ENCODE peak calls at places on chromosomes 5 and 9, in eight cellular contexts. B is fibroblast of mammary gland; S is CD8-positive, alpha-beta memory T cell; Z is mesendoderm; W is cardiac muscle cell; J is AG10803; P is left lung; T is tibial nerve. H is an unnamed sample.

GRCh38 chr9:129380961-129381401 is 202.9 kb upstream of the IER5L start:
- DNase-seq in J (no peak), B (no peak), T (no peak), Z (peak), W (no peak), P (no peak), S (no peak), H (no peak)

GRCh38 chr5:159441441-159441840 is 111.2 kb upstream of the IL12B start:
- DNase-seq in W (no peak), J (no peak), Z (peak), S (no peak), T (no peak), P (no peak), B (peak), H (no peak)

GRCh38 chr5:83475540-83476469 is 4.3 kb downstream of the VCAN start:
- DNase-seq in P (no peak), J (peak), Z (peak), W (peak), T (no peak), B (peak), S (no peak), H (peak)

GRCh38 chr5:151151793-151152192 is 5.8 kb downstream of the ANXA6 start:
- DNase-seq in J (peak), B (peak), T (no peak), S (no peak), P (peak), Z (no peak), W (peak), H (no peak)

GRCh38 chr9:6910032-6910431 is 152.3 kb downstream of the KDM4C start:
- DNase-seq in Z (no peak), B (peak), J (peak), S (no peak), T (no peak), W (peak), P (no peak), H (no peak)

GRCh38 chr9:119701651-119702050 is 332.4 kb upstream of the BRINP1 start:
- DNase-seq in B (no peak), S (no peak), Z (no peak), P (no peak), T (no peak), J (no peak), W (no peak), H (no peak)

GRCh38 chr9:16867571-16868311 is 2.7 kb downstream of the BNC2 start:
- DNase-seq in T (peak), S (no peak), Z (peak), P (no peak), J (peak), B (peak), W (peak), H (no peak)

GRCh38 chr9:125558453-125559084 is 148.4 kb downstream of the MAPKAP1 start:
- DNase-seq in W (peak), Z (peak), S (peak), P (no peak), B (peak), J (peak), T (peak), H (peak)

GRCh38 chr5:179536676-179537075 is 13.7 kb upstream of the RUFY1 start:
- DNase-seq in T (no peak), P (no peak), Z (no peak), J (no peak), W (no peak), B (no peak), S (no peak), H (no peak)

GRCh38 chr5:126868961-126869451 is 92.1 kb downstream of the LMNB1 start:
- DNase-seq in J (peak), S (peak), W (peak), P (no peak), Z (peak), B (no peak), T (no peak), H (no peak)

GRCh38 chr5:1963358-1963757 is 80.6 kb upstream of the IRX4 start:
- DNase-seq in W (no peak), B (no peak), P (no peak), J (no peak), T (no peak), S (no peak), Z (no peak), H (no peak)

GRCh38 chr5:90473321-90474234 is 993 bp downstream of the MBLAC2 start:
- DNase-seq in P (peak), Z (peak), T (peak), B (peak), W (no peak), J (no peak), S (peak), H (no peak)

GRCh38 chr9:122111413-122112085 is 18.4 kb upstream of the TTLL11 start:
- DNase-seq in T (no peak), P (no peak), S (no peak), J (no peak), Z (no peak), B (no peak), W (no peak), H (no peak)

GRCh38 chr5:31809037-31809910 is 170.3 kb downstream of the PDZD2 start:
- DNase-seq in S (no peak), Z (peak), T (peak), B (peak), P (peak), W (peak), J (peak), H (no peak)

GRCh38 chr5:112616812-112617547 is 120.7 kb upstream of the APC start:
- DNase-seq in P (no peak), J (peak), Z (no peak), B (peak), W (no peak), S (no peak), T (no peak), H (no peak)

GRCh38 chr5:55052383-55052931 is 28.4 kb downstream of the GZMK start:
- DNase-seq in T (no peak), P (no peak), W (no peak), Z (no peak), S (no peak), J (no peak), B (peak), H (no peak)

GRCh38 chr5:14268236-14268701 is 125.1 kb downstream of the TRIO start:
- DNase-seq in B (peak), P (peak), W (peak), Z (peak), T (no peak), S (no peak), J (peak), H (no peak)

GRCh38 chr5:150649108-150649827 is 8.8 kb downstream of the SYNPO start:
- DNase-seq in P (no peak), J (no peak), S (no peak), B (no peak), W (no peak), T (no peak), Z (no peak), H (no peak)

GRCh38 chr9:36415822-36416515 is 15.9 kb upstream of the RNF38 start:
- DNase-seq in S (no peak), J (no peak), T (no peak), P (no peak), W (no peak), B (no peak), Z (peak), H (no peak)

GRCh38 chr5:174615986-174616500 is 108.3 kb upstream of the MSX2 start:
- DNase-seq in Z (no peak), J (no peak), B (no peak), P (no peak), W (no peak), T (no peak), S (no peak), H (no peak)

GRCh38 chr5:8839361-8840055 is 706.4 kb downstream of the SEMA5A start:
- DNase-seq in Z (no peak), P (no peak), B (no peak), J (no peak), W (no peak), T (peak), S (no peak), H (no peak)

DNA sequence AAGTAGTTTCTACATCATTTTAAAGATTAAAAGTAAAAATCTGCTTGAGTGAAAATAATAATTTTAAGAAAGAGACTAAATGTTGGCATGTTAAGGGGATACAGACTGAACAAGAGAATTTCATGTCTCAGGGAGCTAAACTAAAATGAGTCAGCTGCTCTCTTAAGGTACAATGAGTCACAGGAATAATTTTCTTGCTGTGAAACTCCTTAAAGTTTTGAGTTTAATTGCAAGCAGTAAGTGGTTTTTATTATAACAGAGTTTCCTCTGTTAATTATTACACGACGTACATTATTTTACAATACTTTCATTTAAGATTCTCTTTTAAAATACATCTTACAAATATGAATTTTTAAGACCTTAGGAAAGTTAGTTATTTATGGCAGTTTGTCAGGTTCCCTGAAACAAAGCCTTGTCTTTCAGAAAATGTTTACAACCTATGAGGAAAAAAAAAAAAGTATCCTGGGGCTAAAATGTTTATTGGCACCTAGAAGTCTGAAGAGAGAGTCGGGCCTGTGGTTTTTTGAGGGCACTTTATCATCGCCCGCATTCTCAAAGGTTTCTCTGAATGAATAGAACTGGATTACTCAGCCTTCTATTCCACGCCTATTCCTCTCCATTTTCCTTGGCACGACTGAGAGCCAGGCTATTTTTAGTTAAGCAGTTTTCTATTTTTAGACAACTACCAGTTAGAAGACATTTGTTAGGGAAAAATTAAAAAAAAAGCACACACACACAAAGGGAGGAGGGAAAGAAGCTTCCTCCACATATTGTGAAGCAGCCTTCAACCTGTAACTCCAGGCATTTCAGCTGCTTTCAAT is 97.4 kb downstream of the MEF2C start:
- DNase-seq in Z (peak), S (no peak), W (peak), P (peak), T (peak), J (peak), B (peak), H (peak)
- H3K4me3 ChIP-seq in Z (no peak), S (no peak), W (peak), P (no peak), T (peak), J (peak), B (no peak), H (peak)

DNA sequence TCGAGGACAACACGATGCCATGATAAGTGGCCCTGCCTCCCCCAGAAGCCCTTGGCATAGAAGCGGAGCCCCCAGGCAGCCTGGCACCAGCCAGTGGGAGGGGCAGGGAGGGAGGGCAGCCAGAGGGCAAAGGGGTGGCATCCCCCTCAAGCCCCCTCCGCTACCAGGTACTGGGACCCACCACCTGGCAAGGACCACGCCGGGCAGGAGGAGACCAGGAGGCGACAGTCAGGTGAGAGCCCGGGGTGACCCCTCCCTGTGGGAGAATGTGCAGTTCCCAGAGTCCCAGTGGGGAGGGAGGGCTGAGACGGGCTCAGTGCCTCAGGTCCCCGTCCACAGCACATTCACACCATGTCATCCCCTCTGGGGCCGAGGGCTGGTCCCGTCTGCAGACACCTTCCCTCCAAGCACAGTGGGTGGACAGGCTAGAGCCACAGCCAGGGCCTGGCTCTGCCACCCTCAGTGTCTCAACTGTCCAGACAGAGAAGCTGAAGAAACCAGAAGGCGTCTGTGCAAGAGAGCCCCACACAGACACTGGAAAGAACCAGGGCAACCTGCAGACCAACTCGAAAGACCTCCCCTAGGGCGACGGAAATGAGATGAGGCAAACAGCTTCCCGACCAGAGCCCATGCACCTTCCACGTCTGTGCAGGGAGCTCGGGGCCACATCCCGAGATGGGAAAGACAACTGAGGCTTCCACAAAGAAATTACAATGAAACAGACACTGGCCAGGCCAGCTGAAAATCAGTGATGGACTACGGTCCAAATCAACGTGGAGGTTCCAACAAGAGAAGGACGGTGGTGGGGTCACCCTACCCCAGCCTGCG is 11.1 kb downstream of the BRD3 start:
- DNase-seq in W (no peak), T (no peak), Z (no peak), B (no peak), S (no peak), J (no peak), P (peak), H (no peak)
- H3K4me3 ChIP-seq in W (no peak), T (no peak), Z (no peak), B (no peak), S (no peak), J (no peak), P (no peak), H (no peak)

GRCh38 chr5:3348576-3349535 is 246.8 kb upstream of the IRX1 start:
- DNase-seq in S (no peak), T (no peak), J (no peak), W (no peak), P (no peak), Z (no peak), B (no peak), H (no peak)

GRCh38 chr5:3346111-3346820 is 249.4 kb upstream of the IRX1 start:
- DNase-seq in W (no peak), J (no peak), Z (no peak), S (no peak), T (no peak), P (no peak), B (no peak), H (no peak)

GRCh38 chr5:3349704-3350565 is 245.7 kb upstream of the IRX1 start:
- DNase-seq in Z (no peak), W (no peak), T (no peak), J (no peak), P (no peak), S (no peak), B (no peak), H (no peak)

GRCh38 chr5:3345195-3345594 is 250.4 kb upstream of the IRX1 start:
- DNase-seq in P (no peak), B (no peak), Z (no peak), T (no peak), J (no peak), W (no peak), S (no peak), H (no peak)

DNA sequence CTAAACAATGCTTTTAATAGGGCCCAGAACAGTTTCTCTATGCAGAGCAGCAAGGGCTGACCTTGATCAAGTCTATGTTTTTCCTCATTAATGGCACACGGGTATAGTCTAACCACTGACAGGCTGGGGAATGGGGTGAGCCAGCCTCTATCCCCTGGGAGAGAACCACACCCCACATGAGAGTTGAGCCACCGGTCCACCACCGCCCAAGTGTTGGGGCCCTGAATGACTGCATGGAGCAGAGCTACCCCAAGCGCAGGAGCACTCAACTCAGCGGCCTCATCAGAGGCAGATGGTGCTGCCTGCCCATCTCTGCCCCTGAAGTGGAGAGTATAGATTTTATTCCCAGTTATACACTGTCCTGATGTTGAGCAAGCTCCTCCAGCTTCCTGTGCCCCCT is 247.9 kb upstream of the IRX1 start:
- DNase-seq in W (no peak), J (no peak), S (no peak), P (no peak), B (no peak), T (no peak), Z (no peak), H (no peak)
- H3K4me3 ChIP-seq in W (no peak), J (no peak), S (no peak), P (no peak), B (no peak), T (no peak), Z (no peak), H (no peak)

DNA sequence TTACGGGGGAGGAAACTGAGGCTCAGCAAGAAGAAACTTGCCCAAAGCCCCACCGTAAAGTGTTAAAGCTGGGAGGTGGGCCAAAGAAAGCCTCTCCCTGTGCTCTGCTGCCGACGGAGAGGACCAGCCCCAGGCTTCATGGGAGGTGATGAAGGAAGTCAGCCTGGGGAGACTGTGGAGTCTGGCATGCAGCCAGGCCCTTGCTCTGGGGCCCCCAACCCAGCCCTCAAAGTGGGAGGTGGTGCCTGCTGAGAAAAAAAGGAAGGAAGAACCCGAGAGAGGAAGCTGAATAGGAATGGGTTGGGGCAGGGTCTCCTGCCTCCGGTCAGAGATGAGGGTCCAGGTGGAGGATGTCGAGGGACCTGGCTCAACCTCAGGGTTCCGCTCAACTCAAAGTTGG is 3.8 kb downstream of the RNF44 start:
- DNase-seq in S (no peak), B (no peak), T (no peak), W (no peak), Z (no peak), J (no peak), P (no peak), H (no peak)
- H3K4me3 ChIP-seq in S (peak), B (no peak), T (no peak), W (no peak), Z (no peak), J (no peak), P (peak), H (no peak)

GRCh38 chr5:119332978-119333401 is 22.8 kb upstream of the TNFAIP8 start:
- DNase-seq in S (no peak), J (no peak), P (no peak), Z (no peak), T (no peak), W (no peak), B (no peak), H (no peak)

GRCh38 chr5:119333421-119333851 is 22.4 kb upstream of the TNFAIP8 start:
- DNase-seq in W (no peak), S (no peak), T (no peak), Z (no peak), B (no peak), P (no peak), J (no peak), H (no peak)

GRCh38 chr5:119330367-119331183 is 25.2 kb upstream of the TNFAIP8 start:
- DNase-seq in W (no peak), P (no peak), S (peak), J (no peak), Z (peak), B (peak), T (no peak), H (no peak)

GRCh38 chr5:119329701-119330100 is 26.1 kb upstream of the TNFAIP8 start:
- DNase-seq in T (no peak), Z (no peak), S (no peak), P (no peak), B (no peak), W (no peak), J (no peak), H (no peak)

DNA sequence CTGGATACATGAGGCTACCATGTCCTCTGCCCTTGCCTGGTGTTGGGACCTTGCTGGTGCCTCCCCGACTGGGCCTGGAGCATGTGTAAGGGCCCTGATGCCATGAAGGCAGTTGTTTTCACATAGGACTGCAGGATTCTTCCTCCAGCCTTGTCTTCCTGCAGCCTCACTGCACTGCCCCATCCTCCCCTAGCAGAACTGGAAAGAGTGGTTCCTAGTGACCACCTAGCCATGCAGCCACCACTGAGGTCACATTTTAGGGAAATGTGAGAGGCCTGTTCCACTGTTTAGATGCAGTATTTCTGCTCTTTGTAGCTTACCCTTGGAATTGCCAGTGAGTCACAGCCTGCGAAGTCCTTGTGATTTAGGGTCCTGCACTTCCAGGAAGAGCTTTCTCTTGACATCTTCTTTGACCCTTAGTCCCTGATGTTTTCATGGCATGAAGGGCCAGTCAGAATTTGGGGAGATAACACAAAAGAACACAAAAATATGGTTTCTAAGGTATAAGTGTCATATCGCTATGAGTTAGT is 24.2 kb upstream of the TNFAIP8 start:
- DNase-seq in Z (no peak), P (no peak), S (no peak), B (no peak), W (no peak), J (no peak), T (no peak), H (no peak)
- H3K4me3 ChIP-seq in Z (no peak), P (no peak), S (peak), B (no peak), W (no peak), J (no peak), T (no peak), H (no peak)

DNA sequence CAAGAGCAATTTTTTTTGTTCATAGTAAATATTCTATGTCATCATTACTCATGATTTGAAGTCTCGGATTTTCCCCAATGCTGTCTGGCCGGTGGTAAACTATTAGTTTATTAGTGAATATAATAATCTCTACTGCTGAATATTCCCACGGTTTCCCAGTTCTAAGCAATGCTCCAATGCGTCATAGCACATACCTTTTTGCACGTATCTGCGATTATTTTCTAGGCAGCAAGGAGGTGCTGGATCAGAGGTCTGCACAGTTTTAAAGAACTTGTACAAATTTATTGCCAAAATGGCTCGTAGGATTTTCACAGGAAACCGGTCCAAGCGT is 43.9 kb upstream of the TCF7 start:
- DNase-seq in B (peak), P (no peak), Z (no peak), W (peak), J (no peak), T (no peak), S (no peak), H (peak)
- H3K4me3 ChIP-seq in B (peak), P (peak), Z (no peak), W (peak), J (peak), T (peak), S (peak), H (peak)